ENCODE peak calls at places on chromosome 13, in five cellular contexts. One of them, this sample, is unnamed.

GRCh38 chr13:26946675-26947342 is 186.2 kb upstream of the GPR12 start:
- DNase-seq in effector CD4-positive, alpha-beta T cell: no peak
- DNase-seq in mesendoderm: peak
- DNase-seq in NCI-H82: peak
- DNase-seq in HFF-Myc: peak
- DNase-seq in this sample: no peak

GRCh38 chr13:39866722-39867121 is 211.3 kb downstream of the COG6 start:
- DNase-seq in effector CD4-positive, alpha-beta T cell: no peak
- DNase-seq in mesendoderm: no peak
- DNase-seq in HFF-Myc: no peak
- DNase-seq in NCI-H82: no peak
- DNase-seq in this sample: no peak

GRCh38 chr13:44108345-44108858 is 228.7 kb downstream of the LACC1 start:
- DNase-seq in effector CD4-positive, alpha-beta T cell: no peak
- DNase-seq in HFF-Myc: no peak
- DNase-seq in NCI-H82: no peak
- DNase-seq in mesendoderm: peak
- DNase-seq in this sample: no peak

GRCh38 chr13:37023871-37024270 is 23.3 kb downstream of the EXOSC8 start:
- DNase-seq in HFF-Myc: no peak
- DNase-seq in NCI-H82: no peak
- DNase-seq in effector CD4-positive, alpha-beta T cell: no peak
- DNase-seq in mesendoderm: no peak
- DNase-seq in this sample: no peak

GRCh38 chr13:99653526-99653925 is 152.3 kb downstream of the TM9SF2 start:
- DNase-seq in HFF-Myc: no peak
- DNase-seq in mesendoderm: no peak
- DNase-seq in effector CD4-positive, alpha-beta T cell: no peak
- DNase-seq in NCI-H82: no peak
- DNase-seq in this sample: no peak

GRCh38 chr13:77719128-77719527 is 21.6 kb downstream of the SLAIN1 start:
- DNase-seq in effector CD4-positive, alpha-beta T cell: no peak
- DNase-seq in HFF-Myc: no peak
- DNase-seq in NCI-H82: no peak
- DNase-seq in mesendoderm: no peak
- DNase-seq in this sample: no peak

GRCh38 chr13:75294110-75294509 is 187.9 kb downstream of the TBC1D4 start:
- DNase-seq in mesendoderm: no peak
- DNase-seq in NCI-H82: no peak
- DNase-seq in effector CD4-positive, alpha-beta T cell: no peak
- DNase-seq in HFF-Myc: no peak
- DNase-seq in this sample: no peak

GRCh38 chr13:41304551-41304950 is 6.5 kb upstream of the NAA16 start:
- DNase-seq in mesendoderm: no peak
- DNase-seq in NCI-H82: no peak
- DNase-seq in HFF-Myc: no peak
- DNase-seq in effector CD4-positive, alpha-beta T cell: no peak
- DNase-seq in this sample: no peak

GRCh38 chr13:42996584-42996983 is 4.5 kb upstream of the EPSTI1 start:
- DNase-seq in NCI-H82: no peak
- DNase-seq in mesendoderm: no peak
- DNase-seq in effector CD4-positive, alpha-beta T cell: no peak
- DNase-seq in HFF-Myc: no peak
- DNase-seq in this sample: no peak

GRCh38 chr13:39957868-39958676 is 302.6 kb downstream of the COG6 start:
- DNase-seq in HFF-Myc: no peak
- DNase-seq in NCI-H82: no peak
- DNase-seq in mesendoderm: no peak
- DNase-seq in effector CD4-positive, alpha-beta T cell: no peak
- DNase-seq in this sample: no peak

GRCh38 chr13:100544866-100545683 is 43.5 kb downstream of the GGACT start:
- DNase-seq in HFF-Myc: no peak
- DNase-seq in NCI-H82: no peak
- DNase-seq in effector CD4-positive, alpha-beta T cell: no peak
- DNase-seq in mesendoderm: no peak
- DNase-seq in this sample: no peak

GRCh38 chr13:31476266-31476665 is 263.1 kb upstream of the RXFP2 start:
- DNase-seq in mesendoderm: peak
- DNase-seq in effector CD4-positive, alpha-beta T cell: no peak
- DNase-seq in HFF-Myc: no peak
- DNase-seq in NCI-H82: no peak
- DNase-seq in this sample: no peak

GRCh38 chr13:104015646-104016396 is 949.6 kb upstream of the SLC10A2 start:
- DNase-seq in mesendoderm: no peak
- DNase-seq in HFF-Myc: no peak
- DNase-seq in effector CD4-positive, alpha-beta T cell: no peak
- DNase-seq in NCI-H82: no peak
- DNase-seq in this sample: no peak

GRCh38 chr13:75785130-75785529 is 149.0 kb downstream of the LMO7 start:
- DNase-seq in mesendoderm: no peak
- DNase-seq in NCI-H82: no peak
- DNase-seq in HFF-Myc: no peak
- DNase-seq in effector CD4-positive, alpha-beta T cell: no peak
- DNase-seq in this sample: no peak

GRCh38 chr13:42076309-42076713 is 27.9 kb downstream of the DGKH start:
- DNase-seq in NCI-H82: no peak
- DNase-seq in effector CD4-positive, alpha-beta T cell: no peak
- DNase-seq in HFF-Myc: no peak
- DNase-seq in mesendoderm: no peak
- DNase-seq in this sample: no peak

GRCh38 chr13:91817250-91817649 is 418.8 kb downstream of the GPC5 start:
- DNase-seq in effector CD4-positive, alpha-beta T cell: no peak
- DNase-seq in mesendoderm: no peak
- DNase-seq in HFF-Myc: no peak
- DNase-seq in NCI-H82: peak
- DNase-seq in this sample: no peak

GRCh38 chr13:49627831-49628652 is at the start of gene ARL11:
- DNase-seq in HFF-Myc: no peak
- DNase-seq in effector CD4-positive, alpha-beta T cell: peak
- DNase-seq in mesendoderm: peak
- DNase-seq in NCI-H82: peak
- DNase-seq in this sample: peak

GRCh38 chr13:43663474-43664090 is 123.2 kb downstream of the ENOX1 start:
- DNase-seq in HFF-Myc: no peak
- DNase-seq in mesendoderm: no peak
- DNase-seq in effector CD4-positive, alpha-beta T cell: no peak
- DNase-seq in NCI-H82: no peak
- DNase-seq in this sample: no peak

GRCh38 chr13:109372666-109373065 is 413.7 kb downstream of the IRS2 start:
- DNase-seq in effector CD4-positive, alpha-beta T cell: no peak
- DNase-seq in HFF-Myc: no peak
- DNase-seq in mesendoderm: no peak
- DNase-seq in NCI-H82: no peak
- DNase-seq in this sample: no peak

GRCh38 chr13:71290963-71291937 is 575.8 kb downstream of the DACH1 start:
- DNase-seq in HFF-Myc: no peak
- DNase-seq in mesendoderm: no peak
- DNase-seq in NCI-H82: peak
- DNase-seq in effector CD4-positive, alpha-beta T cell: peak
- DNase-seq in this sample: peak

GRCh38 chr13:51271008-51271407 is 48.8 kb downstream of the FAM124A start:
- DNase-seq in HFF-Myc: no peak
- DNase-seq in NCI-H82: no peak
- DNase-seq in effector CD4-positive, alpha-beta T cell: no peak
- DNase-seq in mesendoderm: no peak
- DNase-seq in this sample: no peak

GRCh38 chr13:39462456-39462855 is 140.5 kb downstream of the LHFPL6 start:
- DNase-seq in mesendoderm: peak
- DNase-seq in effector CD4-positive, alpha-beta T cell: no peak
- DNase-seq in HFF-Myc: no peak
- DNase-seq in NCI-H82: no peak
- DNase-seq in this sample: no peak

GRCh38 chr13:39602614-39603366 is at the start of gene LHFPL6:
- DNase-seq in HFF-Myc: peak
- DNase-seq in effector CD4-positive, alpha-beta T cell: peak
- DNase-seq in NCI-H82: peak
- DNase-seq in mesendoderm: peak
- DNase-seq in this sample: peak

GRCh38 chr13:24613755-24614154 is 66.5 kb upstream of the ATP12A start:
- DNase-seq in mesendoderm: no peak
- DNase-seq in HFF-Myc: no peak
- DNase-seq in NCI-H82: no peak
- DNase-seq in effector CD4-positive, alpha-beta T cell: no peak
- DNase-seq in this sample: no peak

GRCh38 chr13:89846890-89847585 is 1500.4 kb upstream of the MIR17HG start:
- DNase-seq in HFF-Myc: no peak
- DNase-seq in mesendoderm: no peak
- DNase-seq in NCI-H82: no peak
- DNase-seq in effector CD4-positive, alpha-beta T cell: no peak
- DNase-seq in this sample: no peak

GRCh38 chr13:23414682-23415081 is 18.8 kb downstream of the SACS start:
- DNase-seq in NCI-H82: no peak
- DNase-seq in mesendoderm: no peak
- DNase-seq in HFF-Myc: no peak
- DNase-seq in effector CD4-positive, alpha-beta T cell: no peak
- DNase-seq in this sample: no peak

GRCh38 chr13:37360556-37360955 is 238.0 kb downstream of the POSTN start:
- DNase-seq in effector CD4-positive, alpha-beta T cell: no peak
- DNase-seq in mesendoderm: no peak
- DNase-seq in NCI-H82: no peak
- DNase-seq in HFF-Myc: no peak
- DNase-seq in this sample: no peak

GRCh38 chr13:66657165-66657895 is 572.8 kb downstream of the PCDH9 start:
- DNase-seq in effector CD4-positive, alpha-beta T cell: no peak
- DNase-seq in HFF-Myc: peak
- DNase-seq in mesendoderm: peak
- DNase-seq in NCI-H82: peak
- DNase-seq in this sample: no peak